ENCODE peak calls at places on chromosome 21, in ten cellular contexts. One of them, this sample, is unnamed. For H3K36me3, the result is how much of the 10 kb centered on the place peaks cover.

GRCh38 chr21:31298618-31299269 is 45.3 kb downstream of the TIAM1 start:
- DNase-seq in K562: no peak
- DNase-seq in body of pancreas: no peak
- DNase-seq in IMR-90: no peak
- DNase-seq in heart left ventricle: no peak
- DNase-seq in tibial nerve: no peak
- DNase-seq in mucosa of descending colon: no peak
- DNase-seq in CD8-positive, alpha-beta T cell: no peak
- DNase-seq in breast epithelium: no peak
- DNase-seq in mesendoderm: no peak
- DNase-seq in this sample: no peak

GRCh38 chr21:22575165-22575584 is 1577.0 kb downstream of the NCAM2 start:
- DNase-seq in K562: peak
- DNase-seq in IMR-90: no peak
- DNase-seq in mucosa of descending colon: no peak
- DNase-seq in CD8-positive, alpha-beta T cell: no peak
- DNase-seq in body of pancreas: no peak
- DNase-seq in mesendoderm: peak
- DNase-seq in tibial nerve: no peak
- DNase-seq in heart left ventricle: no peak
- DNase-seq in breast epithelium: no peak
- DNase-seq in this sample: peak

GRCh38 chr21:38989745-38990423 is 184.2 kb downstream of the ETS2 start:
- DNase-seq in tibial nerve: no peak
- DNase-seq in CD8-positive, alpha-beta T cell: no peak
- DNase-seq in K562: no peak
- DNase-seq in mucosa of descending colon: no peak
- DNase-seq in IMR-90: peak
- DNase-seq in breast epithelium: no peak
- DNase-seq in mesendoderm: no peak
- DNase-seq in body of pancreas: peak
- DNase-seq in heart left ventricle: peak
- DNase-seq in this sample: peak

GRCh38 chr21:14403681-14404318 is 20.9 kb upstream of the HSPA13 start:
- DNase-seq in CD8-positive, alpha-beta T cell: no peak
- DNase-seq in heart left ventricle: no peak
- DNase-seq in body of pancreas: no peak
- DNase-seq in mesendoderm: no peak
- DNase-seq in K562: peak
- DNase-seq in IMR-90: peak
- DNase-seq in breast epithelium: no peak
- DNase-seq in tibial nerve: no peak
- DNase-seq in mucosa of descending colon: peak
- DNase-seq in this sample: no peak

GRCh38 chr21:35400233-35400939 is 351.3 kb upstream of the RUNX1 start:
- DNase-seq in mesendoderm: peak
- DNase-seq in body of pancreas: peak
- DNase-seq in heart left ventricle: no peak
- DNase-seq in IMR-90: peak
- DNase-seq in CD8-positive, alpha-beta T cell: no peak
- DNase-seq in breast epithelium: peak
- DNase-seq in K562: peak
- DNase-seq in mucosa of descending colon: peak
- DNase-seq in tibial nerve: no peak
- DNase-seq in this sample: no peak

GRCh38 chr21:39183272-39184049 is at the start of gene PSMG1:
- DNase-seq in heart left ventricle: peak
- DNase-seq in mesendoderm: peak
- DNase-seq in CD8-positive, alpha-beta T cell: peak
- DNase-seq in breast epithelium: peak
- DNase-seq in body of pancreas: peak
- DNase-seq in K562: peak
- DNase-seq in mucosa of descending colon: peak
- DNase-seq in tibial nerve: peak
- DNase-seq in IMR-90: peak
- DNase-seq in this sample: peak

GRCh38 chr21:45167796-45168222 is 93.4 kb downstream of the ADARB1 start:
- DNase-seq in mucosa of descending colon: no peak
- DNase-seq in tibial nerve: no peak
- DNase-seq in breast epithelium: no peak
- DNase-seq in CD8-positive, alpha-beta T cell: no peak
- DNase-seq in IMR-90: peak
- DNase-seq in heart left ventricle: no peak
- DNase-seq in K562: no peak
- DNase-seq in body of pancreas: no peak
- DNase-seq in mesendoderm: no peak
- DNase-seq in this sample: no peak

GRCh38 chr21:19508844-19509243 is 1105.3 kb upstream of the TMPRSS15 start:
- DNase-seq in tibial nerve: no peak
- DNase-seq in mucosa of descending colon: no peak
- DNase-seq in body of pancreas: no peak
- DNase-seq in K562: no peak
- DNase-seq in breast epithelium: no peak
- DNase-seq in CD8-positive, alpha-beta T cell: no peak
- DNase-seq in mesendoderm: no peak
- DNase-seq in IMR-90: no peak
- DNase-seq in heart left ventricle: no peak
- DNase-seq in this sample: no peak

GRCh38 chr21:33975548-33976081 is 60.0 kb upstream of the ATP5PO start:
- DNase-seq in breast epithelium: no peak
- DNase-seq in CD8-positive, alpha-beta T cell: no peak
- DNase-seq in tibial nerve: no peak
- DNase-seq in mucosa of descending colon: no peak
- DNase-seq in mesendoderm: peak
- DNase-seq in K562: no peak
- DNase-seq in heart left ventricle: no peak
- DNase-seq in IMR-90: peak
- DNase-seq in body of pancreas: no peak
- DNase-seq in this sample: no peak

GRCh38 chr21:37874904-37875780 is 41.1 kb downstream of the KCNJ6 start:
- DNase-seq in breast epithelium: no peak
- DNase-seq in mucosa of descending colon: no peak
- DNase-seq in K562: no peak
- DNase-seq in body of pancreas: no peak
- DNase-seq in CD8-positive, alpha-beta T cell: no peak
- DNase-seq in mesendoderm: no peak
- DNase-seq in heart left ventricle: no peak
- DNase-seq in tibial nerve: no peak
- DNase-seq in IMR-90: no peak
- DNase-seq in this sample: no peak

DNA sequence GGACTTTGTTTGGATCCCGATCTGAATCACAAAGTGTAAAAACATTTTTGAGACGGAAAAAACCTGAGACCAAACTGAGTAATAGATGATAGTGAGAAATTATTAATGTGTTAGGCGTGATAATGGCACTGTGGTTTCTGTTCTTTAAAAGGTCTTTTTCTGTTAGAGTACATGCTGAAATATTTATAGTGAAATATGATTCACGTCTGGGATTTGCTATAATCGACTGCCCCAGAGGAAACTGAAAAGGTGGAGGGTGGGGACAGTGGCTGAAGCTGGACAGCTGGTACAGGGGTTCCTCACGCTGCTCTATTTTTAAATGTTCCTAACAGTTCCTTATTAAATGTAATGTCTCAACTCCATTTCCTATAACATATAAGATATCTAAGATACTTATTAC is 11.2 kb downstream of the URB1 start:
- DNase-seq in breast epithelium: no peak
- DNase-seq in heart left ventricle: no peak
- DNase-seq in IMR-90: no peak
- DNase-seq in K562: no peak
- DNase-seq in body of pancreas: no peak
- DNase-seq in mucosa of descending colon: no peak
- DNase-seq in tibial nerve: no peak
- DNase-seq in CD8-positive, alpha-beta T cell: no peak
- DNase-seq in mesendoderm: no peak
- DNase-seq in this sample: no peak
- H3K36me3 ChIP-seq in breast epithelium: under half
- H3K36me3 ChIP-seq in heart left ventricle: half or more
- H3K36me3 ChIP-seq in IMR-90: under half
- H3K36me3 ChIP-seq in K562: half or more
- H3K36me3 ChIP-seq in body of pancreas: under half
- H3K36me3 ChIP-seq in mucosa of descending colon: under half
- H3K36me3 ChIP-seq in tibial nerve: under half
- H3K36me3 ChIP-seq in CD8-positive, alpha-beta T cell: under half
- H3K36me3 ChIP-seq in mesendoderm: under half
- H3K36me3 ChIP-seq in this sample: half or more

GRCh38 chr21:43754948-43755781 is 20.9 kb downstream of the CSTB start:
- DNase-seq in body of pancreas: peak
- DNase-seq in K562: no peak
- DNase-seq in IMR-90: no peak
- DNase-seq in tibial nerve: no peak
- DNase-seq in breast epithelium: no peak
- DNase-seq in CD8-positive, alpha-beta T cell: no peak
- DNase-seq in mucosa of descending colon: no peak
- DNase-seq in heart left ventricle: no peak
- DNase-seq in mesendoderm: no peak
- DNase-seq in this sample: peak
- H3K36me3 ChIP-seq in body of pancreas: under half
- H3K36me3 ChIP-seq in K562: half or more
- H3K36me3 ChIP-seq in IMR-90: half or more
- H3K36me3 ChIP-seq in tibial nerve: under half
- H3K36me3 ChIP-seq in breast epithelium: under half
- H3K36me3 ChIP-seq in CD8-positive, alpha-beta T cell: under half
- H3K36me3 ChIP-seq in mucosa of descending colon: under half
- H3K36me3 ChIP-seq in heart left ventricle: half or more
- H3K36me3 ChIP-seq in mesendoderm: under half
- H3K36me3 ChIP-seq in this sample: under half

GRCh38 chr21:46646541-46647154 is 11.2 kb downstream of the PRMT2 start:
- DNase-seq in mesendoderm: no peak
- DNase-seq in body of pancreas: no peak
- DNase-seq in heart left ventricle: no peak
- DNase-seq in mucosa of descending colon: no peak
- DNase-seq in K562: no peak
- DNase-seq in breast epithelium: no peak
- DNase-seq in CD8-positive, alpha-beta T cell: no peak
- DNase-seq in IMR-90: no peak
- DNase-seq in tibial nerve: no peak
- DNase-seq in this sample: no peak

GRCh38 chr21:46649356-46649755 is 13.9 kb downstream of the PRMT2 start:
- DNase-seq in mucosa of descending colon: no peak
- DNase-seq in breast epithelium: no peak
- DNase-seq in heart left ventricle: no peak
- DNase-seq in CD8-positive, alpha-beta T cell: no peak
- DNase-seq in tibial nerve: no peak
- DNase-seq in mesendoderm: no peak
- DNase-seq in IMR-90: no peak
- DNase-seq in body of pancreas: no peak
- DNase-seq in K562: no peak
- DNase-seq in this sample: no peak

GRCh38 chr21:46651121-46651520 is 15.6 kb downstream of the PRMT2 start:
- DNase-seq in tibial nerve: no peak
- DNase-seq in body of pancreas: no peak
- DNase-seq in mucosa of descending colon: no peak
- DNase-seq in breast epithelium: no peak
- DNase-seq in CD8-positive, alpha-beta T cell: no peak
- DNase-seq in K562: no peak
- DNase-seq in mesendoderm: no peak
- DNase-seq in IMR-90: no peak
- DNase-seq in heart left ventricle: no peak
- DNase-seq in this sample: no peak

GRCh38 chr21:46650476-46651098 is 15.1 kb downstream of the PRMT2 start:
- DNase-seq in K562: no peak
- DNase-seq in mesendoderm: no peak
- DNase-seq in CD8-positive, alpha-beta T cell: no peak
- DNase-seq in heart left ventricle: peak
- DNase-seq in mucosa of descending colon: no peak
- DNase-seq in tibial nerve: no peak
- DNase-seq in body of pancreas: no peak
- DNase-seq in IMR-90: no peak
- DNase-seq in breast epithelium: no peak
- DNase-seq in this sample: no peak

GRCh38 chr21:46648539-46648938 is 13.1 kb downstream of the PRMT2 start:
- DNase-seq in CD8-positive, alpha-beta T cell: no peak
- DNase-seq in mucosa of descending colon: no peak
- DNase-seq in breast epithelium: no peak
- DNase-seq in K562: no peak
- DNase-seq in heart left ventricle: no peak
- DNase-seq in body of pancreas: no peak
- DNase-seq in mesendoderm: no peak
- DNase-seq in tibial nerve: no peak
- DNase-seq in IMR-90: no peak
- DNase-seq in this sample: no peak
- H3K36me3 ChIP-seq in CD8-positive, alpha-beta T cell: half or more
- H3K36me3 ChIP-seq in mucosa of descending colon: under half
- H3K36me3 ChIP-seq in breast epithelium: under half
- H3K36me3 ChIP-seq in K562: half or more
- H3K36me3 ChIP-seq in heart left ventricle: half or more
- H3K36me3 ChIP-seq in body of pancreas: under half
- H3K36me3 ChIP-seq in mesendoderm: under half
- H3K36me3 ChIP-seq in tibial nerve: under half
- H3K36me3 ChIP-seq in IMR-90: half or more
- H3K36me3 ChIP-seq in this sample: half or more

GRCh38 chr21:41799763-41800162 is 32.9 kb upstream of the RIPK4 start:
- DNase-seq in heart left ventricle: no peak
- DNase-seq in body of pancreas: no peak
- DNase-seq in mucosa of descending colon: no peak
- DNase-seq in tibial nerve: no peak
- DNase-seq in CD8-positive, alpha-beta T cell: no peak
- DNase-seq in breast epithelium: no peak
- DNase-seq in mesendoderm: no peak
- DNase-seq in IMR-90: no peak
- DNase-seq in K562: no peak
- DNase-seq in this sample: no peak
- H3K36me3 ChIP-seq in heart left ventricle: under half
- H3K36me3 ChIP-seq in body of pancreas: under half
- H3K36me3 ChIP-seq in mucosa of descending colon: under half
- H3K36me3 ChIP-seq in tibial nerve: under half
- H3K36me3 ChIP-seq in CD8-positive, alpha-beta T cell: under half
- H3K36me3 ChIP-seq in breast epithelium: under half
- H3K36me3 ChIP-seq in mesendoderm: under half
- H3K36me3 ChIP-seq in IMR-90: under half
- H3K36me3 ChIP-seq in K562: under half
- H3K36me3 ChIP-seq in this sample: under half